ENCODE peak calls at places on chromosomes 2 and 18, in seven cellular contexts. X is GM12892, O is endothelial cell of umbilical vein, U is H54, B is gastrocnemius medialis, I is prostate gland, C is lower leg skin. Q is an unnamed sample.

GRCh38 chr2:111199840-111200239 is 79.1 kb downstream of the BCL2L11 start:
- DNase-seq in X (no peak), O (no peak), U (no peak), B (no peak), I (peak; percentile 1), C (no peak), Q (no peak)

GRCh38 chr18:5527603-5528002 is 16.2 kb downstream of the EPB41L3 start:
- DNase-seq in X (no peak), O (peak; percentile 46), U (no peak), B (peak; percentile 29), I (no peak), C (no peak), Q (no peak)

GRCh38 chr2:172098650-172099471 is 3.8 kb downstream of the DLX2 start:
- DNase-seq in X (no peak), O (peak; percentile 68), U (peak; percentile 81), B (no peak), I (no peak), C (peak; percentile 89), Q (no peak)

GRCh38 chr2:223692227-223692947 is 90.2 kb upstream of the SCG2 start:
- DNase-seq in X (no peak), O (peak; percentile 69), U (peak; percentile 25), B (no peak), I (no peak), C (no peak), Q (no peak)

GRCh38 chr2:33541243-33541642 is 57.9 kb downstream of the FAM98A start:
- DNase-seq in X (no peak), O (no peak), U (no peak), B (no peak), I (no peak), C (no peak), Q (no peak)

GRCh38 chr2:102506743-102507142 is 33.7 kb downstream of the SLC9A4 start:
- DNase-seq in X (no peak), O (no peak), U (no peak), B (no peak), I (no peak), C (no peak), Q (no peak)

GRCh38 chr2:204234248-204234647 is 297.7 kb downstream of the ICOS start:
- DNase-seq in X (no peak), O (no peak), U (no peak), B (no peak), I (no peak), C (no peak), Q (no peak)

GRCh38 chr18:13493071-13493470 is 233.3 kb downstream of the FAM210A start:
- DNase-seq in X (no peak), O (no peak), U (no peak), B (no peak), I (no peak), C (no peak), Q (no peak)

GRCh38 chr18:51522821-51523220 is 325.3 kb upstream of the MEX3C start:
- DNase-seq in X (no peak), O (no peak), U (no peak), B (no peak), I (no peak), C (no peak), Q (no peak)

GRCh38 chr2:197209742-197210408 is 100.7 kb downstream of the ANKRD44 start:
- DNase-seq in X (no peak), O (no peak), U (no peak), B (no peak), I (no peak), C (no peak), Q (no peak)

GRCh38 chr2:66888791-66889631 is 454.1 kb downstream of the MEIS1 start:
- DNase-seq in X (no peak), O (no peak), U (no peak), B (peak; percentile 31), I (peak; percentile 12), C (no peak), Q (no peak)

GRCh38 chr18:59075923-59076322 is 63.8 kb upstream of the SEC11C start:
- DNase-seq in X (no peak), O (peak; percentile 31), U (no peak), B (no peak), I (no peak), C (no peak), Q (no peak)

GRCh38 chr2:36277146-36277808 is 78.3 kb upstream of the CRIM1 start:
- DNase-seq in X (no peak), O (peak; percentile 44), U (peak; percentile 17), B (no peak), I (no peak), C (no peak), Q (no peak)

GRCh38 chr2:108640731-108641130 is 78.6 kb upstream of the RANBP2 start:
- DNase-seq in X (no peak), O (peak; percentile 38), U (peak; percentile 38), B (no peak), I (no peak), C (no peak), Q (no peak)

GRCh38 chr2:69113627-69114026 is 100.6 kb downstream of the ANTXR1 start:
- DNase-seq in X (no peak), O (no peak), U (no peak), B (no peak), I (no peak), C (no peak), Q (no peak)

GRCh38 chr2:121502781-121503180 is 27.9 kb upstream of the RNU4ATAC start:
- DNase-seq in X (no peak), O (peak; percentile 13), U (no peak), B (no peak), I (no peak), C (no peak), Q (no peak)

DNA sequence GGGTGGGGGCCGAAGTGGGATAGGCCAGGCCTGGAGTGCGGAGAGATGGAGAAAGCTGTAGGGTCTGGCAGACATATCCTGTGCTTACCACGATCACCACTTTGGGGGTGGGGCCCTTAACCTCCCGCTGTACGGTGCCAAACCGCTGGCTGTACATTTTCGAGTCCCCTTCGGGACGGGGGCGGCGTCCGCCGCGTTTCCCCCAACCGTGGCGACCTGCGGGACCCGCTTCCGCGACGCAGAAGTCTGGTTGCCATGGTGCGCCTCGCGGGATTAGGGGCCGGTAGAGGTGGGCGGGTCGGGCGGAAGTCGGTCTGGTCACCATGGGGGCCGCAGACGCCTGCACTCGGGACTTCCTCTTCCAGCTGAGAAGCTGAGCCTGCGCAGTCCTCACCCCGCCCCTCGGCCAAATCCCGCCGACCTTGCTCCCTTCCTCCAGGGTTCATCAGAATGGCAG is at the start of gene CFAP53:
- DNase-seq in X (peak; percentile 90), O (peak; percentile 89), U (peak; percentile 82), B (peak; percentile 78), I (peak; percentile 82), C (peak; percentile 98), Q (peak; percentile 94)
- TF ChIP-seq POLR2A in X (peak; percentile 60), O (no peak), U (no peak), B (no peak), I (no peak), C (no peak), Q (no peak)

DNA sequence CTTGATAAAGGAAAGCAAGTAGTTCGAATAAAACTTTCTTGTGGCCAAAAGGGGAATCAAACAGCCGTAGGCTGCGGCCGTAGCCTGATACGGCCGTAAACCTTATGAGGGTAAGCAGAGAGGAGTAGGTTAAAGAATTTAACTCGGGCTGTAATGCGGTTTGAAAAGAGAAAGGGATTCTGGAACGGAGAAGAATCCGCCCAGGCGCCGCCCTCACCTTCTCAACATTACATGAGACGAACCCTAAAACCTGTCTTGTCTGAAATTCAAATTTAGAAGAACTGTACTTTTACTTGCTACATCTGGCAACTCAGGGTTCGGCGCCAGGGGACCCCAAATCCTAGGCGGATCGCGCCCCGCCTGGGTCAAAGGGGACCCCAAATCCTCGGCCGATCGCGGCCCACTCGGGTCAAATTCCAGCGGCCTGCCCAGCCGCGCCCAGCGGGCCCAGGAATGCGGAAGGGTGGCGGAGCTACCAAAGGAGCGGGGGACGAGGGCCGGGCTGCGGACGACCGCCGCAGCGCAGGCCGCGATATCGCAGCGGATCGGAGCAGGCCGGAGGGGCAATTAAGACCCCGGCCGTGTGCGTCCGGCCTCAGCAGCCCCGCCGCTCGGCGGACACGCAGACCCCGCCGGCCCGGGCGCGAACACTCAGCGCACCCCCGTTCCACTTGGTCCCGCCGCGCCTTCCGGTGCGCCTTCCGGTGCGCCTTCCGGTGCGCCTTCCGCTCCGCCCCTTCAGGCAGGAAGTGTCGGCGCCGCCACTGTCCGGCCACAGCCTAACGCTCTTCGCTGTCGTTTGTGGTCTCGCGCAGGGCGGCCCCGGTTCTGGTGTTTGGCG is at the start of gene MYL12B:
- DNase-seq in X (peak; percentile 60), O (peak; percentile 80), U (peak; percentile 49), B (peak; percentile 73), I (peak; percentile 70), C (peak; percentile 97), Q (peak; percentile 71)
- TF ChIP-seq POLR2A in X (peak; percentile 92), O (peak; percentile 75), U (peak; percentile 90), B (peak; percentile 76), I (peak; percentile 56), C (peak; percentile 51), Q (peak; percentile 78)

GRCh38 chr2:215436705-215437570 is 1.1 kb upstream of the FN1 start:
- DNase-seq in X (peak; percentile 12), O (peak; percentile 78), U (peak; percentile 16), B (no peak), I (peak; percentile 10), C (no peak), Q (no peak)

GRCh38 chr2:215435261-215435808 is 533 bp downstream of the FN1 start:
- DNase-seq in X (peak; percentile 4), O (peak; percentile 45), U (no peak), B (no peak), I (no peak), C (no peak), Q (peak; percentile 19)

GRCh38 chr2:215437614-215438013 is 1.7 kb upstream of the FN1 start:
- DNase-seq in X (no peak), O (no peak), U (no peak), B (no peak), I (no peak), C (no peak), Q (no peak)

GRCh38 chr2:215434447-215435260 is 1.2 kb downstream of the FN1 start:
- DNase-seq in X (no peak), O (peak; percentile 58), U (no peak), B (no peak), I (no peak), C (no peak), Q (no peak)

GRCh38 chr2:215435809-215436704 is at the start of gene FN1:
- DNase-seq in X (peak; percentile 48), O (peak; percentile 99), U (peak; percentile 64), B (peak; percentile 79), I (peak; percentile 77), C (peak; percentile 98), Q (peak; percentile 48)
- TF ChIP-seq POLR2A in X (no peak), O (peak; percentile 98), U (peak; percentile 73), B (peak; percentile 47), I (no peak), C (no peak), Q (no peak)

GRCh38 chr2:105437708-105438103 is 38.9 kb upstream of the FHL2 start:
- DNase-seq in X (no peak), O (no peak), U (no peak), B (no peak), I (no peak), C (no peak), Q (no peak)

GRCh38 chr2:105442721-105443120 is 43.9 kb upstream of the FHL2 start:
- DNase-seq in X (no peak), O (no peak), U (no peak), B (no peak), I (no peak), C (no peak), Q (no peak)

GRCh38 chr2:105442056-105442455 is 43.2 kb upstream of the FHL2 start:
- DNase-seq in X (no peak), O (no peak), U (no peak), B (no peak), I (no peak), C (no peak), Q (no peak)

GRCh38 chr2:105439130-105439529 is 40.3 kb upstream of the FHL2 start:
- DNase-seq in X (no peak), O (no peak), U (no peak), B (no peak), I (no peak), C (no peak), Q (no peak)

GRCh38 chr2:105438104-105438929 is 39.5 kb upstream of the FHL2 start:
- DNase-seq in X (no peak), O (no peak), U (peak; percentile 23), B (peak; percentile 70), I (no peak), C (no peak), Q (no peak)
- TF ChIP-seq POLR2A in X (no peak), O (no peak), U (no peak), B (no peak), I (no peak), C (no peak), Q (no peak)